ENCODE peak calls at places on chromosomes 13 and 19, in six cellular contexts. One of them, this sample, is unnamed. For H3K4me1, the result is how much of the 10 kb centered on the place peaks cover.

GRCh38 chr13:35614666-35615065 is 138.2 kb upstream of the MAB21L1 start:
- DNase-seq in tibial artery: no peak
- DNase-seq in CD4-positive, alpha-beta memory T cell: no peak
- DNase-seq in cardiac muscle cell: no peak
- DNase-seq in ovary: no peak
- DNase-seq in endothelial cell of umbilical vein: no peak
- DNase-seq in this sample: no peak

GRCh38 chr13:78655906-78656305 is 3.0 kb downstream of the OBI1 start:
- DNase-seq in CD4-positive, alpha-beta memory T cell: no peak
- DNase-seq in cardiac muscle cell: no peak
- DNase-seq in ovary: no peak
- DNase-seq in tibial artery: no peak
- DNase-seq in endothelial cell of umbilical vein: peak
- DNase-seq in this sample: no peak

GRCh38 chr13:26557393-26558073 is at the start of gene WASF3:
- DNase-seq in tibial artery: peak
- DNase-seq in CD4-positive, alpha-beta memory T cell: no peak
- DNase-seq in endothelial cell of umbilical vein: peak
- DNase-seq in ovary: peak
- DNase-seq in cardiac muscle cell: peak
- DNase-seq in this sample: no peak

GRCh38 chr13:21063031-21063430 is 1.6 kb upstream of the LATS2 start:
- DNase-seq in ovary: no peak
- DNase-seq in CD4-positive, alpha-beta memory T cell: no peak
- DNase-seq in endothelial cell of umbilical vein: no peak
- DNase-seq in tibial artery: no peak
- DNase-seq in cardiac muscle cell: no peak
- DNase-seq in this sample: no peak

GRCh38 chr19:47005873-47006272 is 13.8 kb upstream of the NPAS1 start:
- DNase-seq in cardiac muscle cell: no peak
- DNase-seq in CD4-positive, alpha-beta memory T cell: peak
- DNase-seq in endothelial cell of umbilical vein: no peak
- DNase-seq in ovary: no peak
- DNase-seq in tibial artery: no peak
- DNase-seq in this sample: no peak

GRCh38 chr13:67464154-67464553 is 234.0 kb upstream of the PCDH9 start:
- DNase-seq in ovary: no peak
- DNase-seq in endothelial cell of umbilical vein: no peak
- DNase-seq in tibial artery: no peak
- DNase-seq in CD4-positive, alpha-beta memory T cell: no peak
- DNase-seq in cardiac muscle cell: peak
- DNase-seq in this sample: no peak

GRCh38 chr19:17125728-17126677 is 50.4 kb downstream of the MYO9B start:
- DNase-seq in CD4-positive, alpha-beta memory T cell: peak
- DNase-seq in tibial artery: peak
- DNase-seq in endothelial cell of umbilical vein: no peak
- DNase-seq in cardiac muscle cell: no peak
- DNase-seq in ovary: no peak
- DNase-seq in this sample: peak

GRCh38 chr13:44364601-44365000 is 9.0 kb upstream of the SERP2 start:
- DNase-seq in CD4-positive, alpha-beta memory T cell: no peak
- DNase-seq in cardiac muscle cell: no peak
- DNase-seq in tibial artery: no peak
- DNase-seq in endothelial cell of umbilical vein: peak
- DNase-seq in ovary: no peak
- DNase-seq in this sample: no peak

GRCh38 chr13:40562975-40563349 is 103.5 kb downstream of the FOXO1 start:
- DNase-seq in endothelial cell of umbilical vein: no peak
- DNase-seq in cardiac muscle cell: no peak
- DNase-seq in tibial artery: no peak
- DNase-seq in ovary: no peak
- DNase-seq in CD4-positive, alpha-beta memory T cell: no peak
- DNase-seq in this sample: no peak
- H3K4me1 ChIP-seq in endothelial cell of umbilical vein: half or more
- H3K4me1 ChIP-seq in cardiac muscle cell: under half
- H3K4me1 ChIP-seq in tibial artery: half or more
- H3K4me1 ChIP-seq in ovary: under half
- H3K4me1 ChIP-seq in CD4-positive, alpha-beta memory T cell: half or more
- H3K4me1 ChIP-seq in this sample: under half

DNA sequence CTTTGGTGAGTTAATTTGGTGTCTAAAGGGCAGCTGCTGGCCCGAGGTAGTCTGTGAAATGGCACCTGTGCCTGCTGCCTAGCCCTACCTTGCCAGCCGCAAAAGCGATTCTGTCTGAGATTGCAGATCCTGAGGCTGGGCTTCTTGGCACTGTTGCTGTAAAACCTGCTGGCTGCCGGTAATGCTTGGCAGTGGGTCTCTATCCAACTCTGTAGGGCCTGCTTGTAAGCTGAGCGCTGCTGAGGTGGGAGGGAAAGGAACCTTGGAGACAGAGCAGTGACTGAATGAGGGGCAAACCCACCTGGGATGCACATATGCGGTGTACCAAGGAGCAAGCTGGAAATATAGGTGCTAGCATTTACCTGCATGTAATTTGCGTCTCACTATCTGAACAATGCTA is 11.7 kb downstream of the LCP1 start:
- DNase-seq in CD4-positive, alpha-beta memory T cell: peak
- DNase-seq in cardiac muscle cell: peak
- DNase-seq in tibial artery: no peak
- DNase-seq in ovary: no peak
- DNase-seq in endothelial cell of umbilical vein: no peak
- DNase-seq in this sample: no peak
- H3K4me3 ChIP-seq in CD4-positive, alpha-beta memory T cell: peak
- H3K4me3 ChIP-seq in cardiac muscle cell: no peak
- H3K4me3 ChIP-seq in tibial artery: no peak
- H3K4me3 ChIP-seq in ovary: no peak
- H3K4me3 ChIP-seq in endothelial cell of umbilical vein: no peak
- H3K4me3 ChIP-seq in this sample: peak

GRCh38 chr13:113949546-113949945 is 24.3 kb downstream of the C13orf46 start:
- DNase-seq in CD4-positive, alpha-beta memory T cell: no peak
- DNase-seq in cardiac muscle cell: no peak
- DNase-seq in endothelial cell of umbilical vein: no peak
- DNase-seq in ovary: no peak
- DNase-seq in tibial artery: no peak
- DNase-seq in this sample: no peak

GRCh38 chr13:113952151-113952982 is 21.5 kb downstream of the C13orf46 start:
- DNase-seq in endothelial cell of umbilical vein: no peak
- DNase-seq in ovary: no peak
- DNase-seq in cardiac muscle cell: no peak
- DNase-seq in CD4-positive, alpha-beta memory T cell: no peak
- DNase-seq in tibial artery: no peak
- DNase-seq in this sample: no peak

GRCh38 chr13:113952983-113953520 is 20.8 kb downstream of the C13orf46 start:
- DNase-seq in ovary: no peak
- DNase-seq in tibial artery: no peak
- DNase-seq in endothelial cell of umbilical vein: no peak
- DNase-seq in CD4-positive, alpha-beta memory T cell: no peak
- DNase-seq in cardiac muscle cell: no peak
- DNase-seq in this sample: no peak

GRCh38 chr13:113950451-113951245 is 23.2 kb downstream of the C13orf46 start:
- DNase-seq in endothelial cell of umbilical vein: no peak
- DNase-seq in tibial artery: no peak
- DNase-seq in cardiac muscle cell: no peak
- DNase-seq in ovary: no peak
- DNase-seq in CD4-positive, alpha-beta memory T cell: no peak
- DNase-seq in this sample: no peak

DNA sequence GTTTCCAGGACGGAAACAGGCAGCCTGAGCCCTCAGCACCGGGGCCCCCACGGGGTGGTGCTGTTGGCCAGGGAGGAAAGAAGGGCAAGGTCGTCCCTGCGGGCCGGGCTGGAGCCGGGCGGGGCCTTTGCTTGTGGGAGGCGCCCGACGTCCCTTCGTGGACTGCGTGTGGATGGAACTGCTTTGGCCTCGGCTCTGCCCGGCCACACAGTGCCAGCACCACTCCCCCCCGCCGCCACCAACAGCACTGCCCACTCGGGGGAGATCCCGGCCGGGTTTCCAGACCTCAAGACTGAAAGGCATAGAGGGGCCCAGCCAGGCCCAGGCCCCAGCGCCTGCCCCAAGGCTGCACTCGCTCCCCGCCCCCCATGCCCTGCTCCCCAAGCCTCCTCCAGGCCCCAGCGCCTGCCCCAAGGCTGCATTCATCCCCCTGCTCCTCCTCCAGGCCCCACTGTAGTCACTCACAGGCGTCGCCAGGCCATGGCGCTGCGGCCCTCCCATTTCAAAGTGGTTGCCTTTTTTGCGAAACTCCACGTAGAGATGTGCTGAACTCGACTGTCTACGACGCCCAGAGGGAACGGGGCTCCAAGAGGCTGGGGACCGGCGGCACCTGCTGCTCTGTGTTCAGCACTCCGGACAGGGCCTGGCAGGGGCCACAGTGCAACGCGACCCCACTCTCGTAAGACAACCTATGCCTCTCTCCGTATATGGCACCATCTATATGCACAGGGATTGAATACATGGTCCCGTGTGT is 22.5 kb downstream of the C13orf46 start:
- DNase-seq in ovary: peak
- DNase-seq in CD4-positive, alpha-beta memory T cell: peak
- DNase-seq in tibial artery: peak
- DNase-seq in cardiac muscle cell: peak
- DNase-seq in endothelial cell of umbilical vein: peak
- DNase-seq in this sample: peak
- H3K27ac ChIP-seq in ovary: no peak
- H3K27ac ChIP-seq in CD4-positive, alpha-beta memory T cell: no peak
- H3K27ac ChIP-seq in tibial artery: no peak
- H3K27ac ChIP-seq in cardiac muscle cell: no peak
- H3K27ac ChIP-seq in endothelial cell of umbilical vein: no peak
- H3K27ac ChIP-seq in this sample: no peak

GRCh38 chr13:53028637-53029121 is at the start of gene OLFM4:
- DNase-seq in cardiac muscle cell: no peak
- DNase-seq in endothelial cell of umbilical vein: no peak
- DNase-seq in CD4-positive, alpha-beta memory T cell: no peak
- DNase-seq in ovary: no peak
- DNase-seq in tibial artery: no peak
- DNase-seq in this sample: no peak
- H3K4me1 ChIP-seq in cardiac muscle cell: under half
- H3K4me1 ChIP-seq in endothelial cell of umbilical vein: under half
- H3K4me1 ChIP-seq in CD4-positive, alpha-beta memory T cell: under half
- H3K4me1 ChIP-seq in ovary: under half
- H3K4me1 ChIP-seq in tibial artery: under half
- H3K4me1 ChIP-seq in this sample: under half

DNA sequence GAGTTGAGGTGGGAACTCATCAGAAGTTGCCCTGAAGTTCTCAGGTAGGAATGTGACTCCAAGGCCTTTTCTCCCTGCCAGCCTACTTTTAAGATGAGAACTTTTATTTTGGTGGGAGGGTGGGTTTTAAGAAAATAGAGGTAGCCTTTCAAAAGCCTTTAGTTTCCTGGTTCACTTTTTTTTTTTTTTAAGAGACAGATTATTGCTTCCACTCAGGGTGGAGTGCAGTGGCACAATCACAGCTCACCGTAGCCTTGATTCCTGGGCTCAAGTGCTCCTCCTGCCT is 3.0 kb downstream of the C19orf67 start:
- DNase-seq in CD4-positive, alpha-beta memory T cell: no peak
- DNase-seq in cardiac muscle cell: no peak
- DNase-seq in ovary: no peak
- DNase-seq in endothelial cell of umbilical vein: no peak
- DNase-seq in tibial artery: no peak
- DNase-seq in this sample: no peak
- H3K4me3 ChIP-seq in CD4-positive, alpha-beta memory T cell: no peak
- H3K4me3 ChIP-seq in cardiac muscle cell: no peak
- H3K4me3 ChIP-seq in ovary: no peak
- H3K4me3 ChIP-seq in endothelial cell of umbilical vein: no peak
- H3K4me3 ChIP-seq in tibial artery: no peak
- H3K4me3 ChIP-seq in this sample: no peak

GRCh38 chr19:40831502-40832430 is 18.5 kb downstream of the CYP2A6 start:
- DNase-seq in CD4-positive, alpha-beta memory T cell: no peak
- DNase-seq in cardiac muscle cell: no peak
- DNase-seq in ovary: peak
- DNase-seq in tibial artery: no peak
- DNase-seq in endothelial cell of umbilical vein: no peak
- DNase-seq in this sample: no peak
- H3K27ac ChIP-seq in CD4-positive, alpha-beta memory T cell: no peak
- H3K27ac ChIP-seq in cardiac muscle cell: no peak
- H3K27ac ChIP-seq in ovary: no peak
- H3K27ac ChIP-seq in tibial artery: no peak
- H3K27ac ChIP-seq in endothelial cell of umbilical vein: no peak
- H3K27ac ChIP-seq in this sample: no peak